ENCODE peak calls at places on chromosomes 6 and 20, in five cellular contexts. P is GM23338, F is HCT116, O is OCI-LY7, R is neural progenitor cell. Q is an unnamed sample. For H3K4me1, the result is how much of the 10 kb centered on the place peaks cover.

GRCh38 chr6:130357436-130357835 is 8.4 kb upstream of the TMEM200A start:
- DNase-seq in P (no peak), F (no peak), O (no peak), R (no peak), Q (no peak)

GRCh38 chr20:52226370-52226769 is 34.8 kb upstream of the ZFP64 start:
- DNase-seq in P (no peak), F (no peak), O (no peak), R (no peak), Q (no peak)

GRCh38 chr20:46905364-46906125 is 10.9 kb downstream of the EYA2 start:
- DNase-seq in P (no peak), F (no peak), O (no peak), R (no peak), Q (peak)

GRCh38 chr6:138963531-138963930 is 24.5 kb downstream of the REPS1 start:
- DNase-seq in P (no peak), F (no peak), O (no peak), R (no peak), Q (no peak)

GRCh38 chr20:15807271-15807670 is 766.0 kb downstream of the KIF16B start:
- DNase-seq in P (no peak), F (no peak), O (no peak), R (no peak), Q (no peak)

GRCh38 chr6:131877999-131878789 is 70.4 kb downstream of the ENPP1 start:
- DNase-seq in P (no peak), F (no peak), O (no peak), R (no peak), Q (no peak)

GRCh38 chr6:166828397-166829002 is 127.8 kb downstream of the RNASET2 start:
- DNase-seq in P (no peak), F (no peak), O (no peak), R (no peak), Q (no peak)

GRCh38 chr20:13243826-13244376 is 22.8 kb downstream of the ISM1 start:
- DNase-seq in P (no peak), F (no peak), O (no peak), R (no peak), Q (peak)

GRCh38 chr20:59040682-59041081 is 1.9 kb downstream of the PRELID3B start:
- DNase-seq in P (no peak), F (no peak), O (no peak), R (no peak), Q (no peak)

GRCh38 chr20:59042796-59043621 is 423 bp upstream of the PRELID3B start:
- DNase-seq in P (peak), F (peak), O (peak), R (peak), Q (peak)

GRCh38 chr20:59043698-59044097 is 1.1 kb upstream of the PRELID3B start:
- DNase-seq in P (no peak), F (no peak), O (peak), R (no peak), Q (peak)

GRCh38 chr20:59044295-59044694 is 1.7 kb upstream of the PRELID3B start:
- DNase-seq in P (no peak), F (no peak), O (peak), R (no peak), Q (peak)

GRCh38 chr20:59042151-59042795 is at the start of gene PRELID3B:
- DNase-seq in P (peak), F (no peak), O (peak), R (peak), Q (peak)
- TF ChIP-seq EZH2phosphoT487 in P (no peak), F (no peak), O (no peak), R (no peak), Q (no peak)

DNA sequence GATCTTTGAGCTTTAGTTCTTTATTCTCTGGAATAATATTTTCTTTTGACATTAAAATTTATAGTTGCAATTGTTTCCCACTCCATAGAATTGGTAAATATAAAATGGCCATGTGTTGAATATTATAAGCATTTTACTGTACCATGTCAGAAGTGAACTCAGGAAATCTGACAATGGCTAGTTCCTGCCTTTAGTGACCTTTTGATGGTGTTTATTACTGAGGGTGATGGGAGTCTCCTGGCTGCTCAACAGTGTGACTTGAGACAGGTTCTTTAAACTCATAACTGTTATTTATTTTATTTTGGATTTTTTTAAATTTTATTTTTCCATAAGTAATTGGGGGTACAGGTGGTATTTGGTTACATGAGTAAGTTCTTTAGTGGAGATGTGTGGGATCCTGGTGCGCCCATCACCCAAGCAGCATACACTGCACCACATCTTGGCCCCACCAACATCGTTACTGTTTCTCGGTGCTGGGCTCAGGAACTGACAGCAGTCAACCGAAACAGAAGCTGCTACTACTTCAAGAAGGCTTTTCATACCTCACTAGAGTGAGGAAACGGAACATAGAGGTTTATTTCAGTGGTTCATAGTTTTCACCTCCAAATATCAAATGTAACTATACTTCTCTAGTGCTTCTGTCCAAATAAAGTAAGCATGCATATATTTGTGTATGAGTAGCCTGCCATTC is 90.4 kb downstream of the PLEKHG1 start:
- DNase-seq in P (no peak), F (no peak), O (peak), R (no peak), Q (no peak)
- H3K4me1 ChIP-seq in P (under half), F (under half), O (half or more), R (under half), Q (under half)

DNA sequence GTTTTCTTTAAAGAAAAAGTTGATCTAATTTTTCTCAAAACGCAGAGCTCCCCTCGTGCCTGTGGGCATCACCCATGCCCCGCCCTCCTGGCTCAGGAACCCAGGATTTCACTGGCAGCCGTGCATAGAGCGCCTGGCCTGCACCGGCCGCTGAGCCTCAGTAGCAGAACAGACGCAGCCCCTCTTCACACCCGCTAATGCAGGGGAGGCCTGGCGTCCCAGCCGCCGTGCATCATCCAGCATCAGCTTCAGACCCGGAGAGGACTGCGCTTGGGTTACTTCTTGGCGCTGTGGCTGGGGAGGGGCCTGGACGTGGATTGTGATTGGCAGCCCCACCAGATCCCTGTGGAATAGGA is 18.1 kb downstream of the RBM38 start:
- DNase-seq in P (no peak), F (no peak), O (no peak), R (no peak), Q (no peak)
- TF ChIP-seq EZH2phosphoT487 in P (no peak), F (no peak), O (no peak), R (no peak), Q (no peak)

DNA sequence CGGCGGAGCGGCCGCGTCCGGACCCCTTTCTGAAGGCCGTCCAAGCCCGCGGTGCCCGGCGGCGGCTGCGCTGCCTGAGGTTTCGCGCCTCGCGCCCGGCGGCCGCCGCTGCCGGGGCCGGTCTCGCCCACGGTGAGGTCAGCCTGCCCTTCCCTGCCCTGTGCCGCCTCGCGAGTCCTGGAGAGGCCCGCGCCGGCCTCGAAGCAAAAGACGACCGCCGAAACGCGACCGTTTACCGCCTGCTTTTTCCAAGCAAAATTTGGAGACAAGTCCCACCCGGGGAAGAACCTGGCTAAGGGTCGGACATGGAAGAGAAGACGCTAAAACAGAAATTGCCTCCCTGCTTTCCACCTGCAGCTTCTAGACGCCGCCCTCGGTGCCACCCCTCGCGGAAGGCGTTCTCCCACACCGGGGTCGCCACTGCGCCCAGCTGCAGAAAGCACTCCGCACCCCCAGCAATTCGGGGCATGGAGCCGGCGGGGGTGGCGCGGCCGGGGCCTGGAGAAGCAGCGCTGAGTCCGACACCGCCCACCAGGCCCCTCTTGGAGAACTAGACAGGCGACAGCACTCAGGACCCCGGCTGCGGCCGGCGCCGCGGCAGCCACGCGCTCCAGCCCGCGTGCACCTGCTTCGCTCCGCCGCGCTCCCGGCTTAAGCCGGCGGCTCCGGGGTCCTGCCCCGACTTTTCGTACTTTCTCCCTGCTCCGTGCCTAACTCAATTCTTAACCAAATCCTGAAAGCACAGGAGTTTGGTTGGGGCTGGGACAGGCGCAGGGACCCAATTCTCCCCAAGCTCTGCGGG is 11.0 kb upstream of the FOXF2 start:
- DNase-seq in P (peak), F (no peak), O (no peak), R (peak), Q (no peak)
- H3K4me1 ChIP-seq in P (under half), F (under half), O (under half), R (under half), Q (under half)

DNA sequence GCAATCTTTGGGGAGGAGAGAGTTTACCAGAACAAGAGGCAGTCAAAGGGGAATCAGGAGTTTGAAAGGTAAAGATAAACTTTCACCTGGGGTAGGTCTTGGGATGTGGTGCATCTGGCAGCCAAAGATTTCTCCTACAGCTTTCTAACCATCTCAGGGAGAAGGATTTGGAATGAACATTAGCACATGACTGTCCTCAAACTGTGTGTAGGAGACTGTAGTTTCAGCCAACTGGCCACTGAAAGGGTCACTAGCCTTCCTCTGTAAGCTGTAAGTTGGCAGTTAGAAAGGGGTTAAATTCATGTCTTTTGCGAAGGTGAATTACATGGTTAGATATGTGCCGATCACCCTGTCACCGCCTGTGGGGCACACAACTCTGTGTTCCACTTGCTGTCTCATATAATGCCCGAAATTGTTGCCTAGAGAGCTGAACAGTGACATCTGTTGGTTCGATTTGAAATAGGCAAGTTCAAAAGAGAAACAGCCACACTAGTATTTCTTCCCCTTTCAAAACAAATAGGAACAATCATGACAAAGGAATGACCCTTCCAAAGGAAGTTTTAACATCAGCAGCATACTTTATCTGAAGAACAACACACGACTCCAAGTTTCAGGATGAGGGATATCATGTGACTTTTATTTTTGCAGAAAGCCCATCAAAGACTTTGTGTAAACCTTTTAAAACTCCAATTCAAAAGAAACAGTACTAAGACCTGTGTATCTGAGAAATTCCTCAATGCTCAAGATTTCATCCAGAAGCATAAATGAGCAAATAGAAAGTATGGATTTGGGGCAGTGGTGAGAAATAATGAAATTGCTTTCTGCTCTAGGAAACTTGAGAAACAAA is 1.1 kb upstream of the OPN5 start:
- DNase-seq in P (peak), F (peak), O (peak), R (peak), Q (peak)
- TF ChIP-seq EZH2phosphoT487 in P (no peak), F (no peak), O (no peak), R (no peak), Q (no peak)

GRCh38 chr6:119620846-119621570 is 271.4 kb upstream of the MAN1A1 start:
- DNase-seq in P (no peak), F (peak), O (no peak), R (no peak), Q (peak)
- H3K4me1 ChIP-seq in P (under half), F (under half), O (under half), R (under half), Q (under half)

GRCh38 chr6:39507331-39507998 is 185.0 kb upstream of the KCNK16 start:
- DNase-seq in P (no peak), F (no peak), O (no peak), R (no peak), Q (no peak)
- TF ChIP-seq EZH2phosphoT487 in P (no peak), F (no peak), O (no peak), R (no peak), Q (no peak)

DNA sequence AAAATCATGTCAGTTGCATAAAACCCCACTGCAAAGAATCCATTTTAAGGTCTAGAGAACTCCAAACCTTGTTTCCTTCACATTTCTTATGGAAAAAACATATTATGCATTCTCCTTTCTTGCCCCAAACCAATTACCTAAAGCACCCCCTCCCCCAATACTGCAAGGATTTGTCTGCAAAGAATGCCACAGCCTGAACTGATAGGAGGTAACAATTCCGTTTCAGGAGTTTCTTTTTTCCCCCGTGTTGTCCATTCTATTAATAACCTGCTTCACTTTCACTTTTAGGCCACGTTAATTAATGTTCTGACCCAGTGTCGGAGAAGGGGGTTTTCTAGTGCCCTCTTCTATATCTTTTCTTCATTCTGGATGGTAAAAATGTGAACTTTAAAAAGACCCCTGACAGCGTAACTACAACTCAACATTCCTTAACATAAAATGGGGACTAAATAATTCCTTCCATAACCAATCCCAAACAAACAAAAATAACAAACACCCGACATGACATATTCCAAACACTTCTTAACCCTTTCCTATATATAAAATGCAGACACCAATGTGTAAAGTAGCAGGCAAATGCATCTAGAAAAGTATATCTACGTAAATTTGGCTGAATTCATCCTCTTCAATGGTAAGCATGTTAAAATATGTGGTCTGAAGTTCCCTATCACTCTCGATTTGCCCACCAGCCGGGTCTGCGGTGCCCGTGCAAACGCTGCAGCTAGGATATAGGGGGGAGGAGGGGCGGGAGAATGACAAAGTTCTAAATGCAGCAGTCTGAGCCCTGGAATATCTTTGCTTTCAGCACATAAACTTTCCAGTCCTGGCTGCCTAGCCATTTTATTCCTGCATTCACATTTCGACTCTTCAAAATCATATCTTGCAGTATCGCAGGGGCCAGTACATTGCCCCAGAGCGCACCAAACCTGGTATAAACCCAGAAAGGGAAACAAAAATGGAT is 978 bp downstream of the NRN1 start:
- DNase-seq in P (peak), F (no peak), O (no peak), R (peak), Q (no peak)
- H3K4me1 ChIP-seq in P (half or more), F (under half), O (under half), R (under half), Q (under half)

DNA sequence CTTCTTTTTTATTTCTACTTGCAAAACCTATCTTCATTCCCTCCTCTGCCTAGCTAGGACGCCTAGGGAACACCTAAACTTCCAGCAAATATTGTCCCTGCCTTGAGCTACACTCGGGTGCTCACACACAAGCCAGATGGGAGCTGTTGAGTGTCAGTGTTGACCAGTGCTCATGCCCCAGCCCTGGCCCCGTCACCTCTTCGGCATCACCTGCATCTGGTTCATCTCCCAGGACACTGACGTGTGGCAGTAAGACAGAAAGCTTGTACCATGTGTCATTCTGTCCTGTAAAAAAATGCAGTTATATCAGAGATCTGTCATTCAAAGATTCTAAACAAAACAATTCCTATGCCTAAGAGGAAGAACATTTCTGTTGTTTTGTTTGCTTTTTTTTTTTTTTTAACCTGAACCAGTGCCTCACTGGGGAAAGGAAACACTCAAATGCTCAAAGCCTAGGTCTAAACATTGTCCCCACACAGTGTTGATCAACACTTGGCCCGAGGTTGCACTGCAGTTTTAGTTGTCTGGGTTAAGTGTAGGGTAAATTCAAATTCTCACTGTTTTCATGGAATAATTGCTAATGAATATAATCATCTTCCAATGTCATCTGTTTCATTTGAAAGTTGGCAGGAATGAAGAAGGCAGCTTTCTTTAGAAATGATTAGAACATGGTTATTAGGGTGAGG is 102.7 kb upstream of the SASH1 start:
- DNase-seq in P (no peak), F (no peak), O (no peak), R (no peak), Q (no peak)
- TF ChIP-seq EZH2phosphoT487 in P (no peak), F (no peak), O (no peak), R (no peak), Q (no peak)

Q was measured in PC-3.